ENCODE peak calls at places on chromosomes 12 and 14, in seven cellular contexts. R is OCI-LY7, N is neural progenitor cell, C is PC-3, O is SK-N-SH, X is GM23248, D is MM.1S. P is an unnamed sample.

GRCh38 chr14:96762650-96763049 is 34.5 kb upstream of the VRK1 start:
- DNase-seq in R (peak), N (peak), C (peak), O (peak), X (peak), D (peak), P (peak)

GRCh38 chr12:51884676-51885229 is 3.1 kb upstream of the ANKRD33 start:
- DNase-seq in R (no peak), N (no peak), C (peak), O (no peak), X (peak), D (no peak), P (no peak)

GRCh38 chr14:64841772-64842490 is 37.8 kb downstream of the SPTB start:
- DNase-seq in R (no peak), N (peak), C (no peak), O (no peak), X (peak), D (no peak), P (no peak)

GRCh38 chr14:98906123-98906995 is 365.6 kb downstream of the BCL11B start:
- DNase-seq in R (no peak), N (peak), C (peak), O (no peak), X (no peak), D (no peak), P (no peak)

GRCh38 chr12:31482816-31483215 is 108.1 kb downstream of the DENND5B start:
- DNase-seq in R (no peak), N (no peak), C (no peak), O (no peak), X (peak), D (no peak), P (no peak)

GRCh38 chr12:51721281-51721940 is 127.1 kb downstream of the FIGNL2 start:
- DNase-seq in R (no peak), N (peak), C (no peak), O (peak), X (no peak), D (no peak), P (peak)

GRCh38 chr14:104486222-104486743 is 93.3 kb upstream of the C14orf180 start:
- DNase-seq in R (no peak), N (no peak), C (no peak), O (no peak), X (no peak), D (no peak), P (no peak)

GRCh38 chr14:51963164-51963733 is 26.1 kb upstream of the RTRAF start:
- DNase-seq in R (no peak), N (no peak), C (no peak), O (no peak), X (no peak), D (no peak), P (no peak)

GRCh38 chr14:34715108-34715863 is 893 bp upstream of the CFL2 start:
- DNase-seq in R (no peak), N (no peak), C (no peak), O (no peak), X (peak), D (no peak), P (no peak)

GRCh38 chr14:91947196-91948184 is at the start of gene FBLN5:
- DNase-seq in R (no peak), N (peak), C (no peak), O (peak), X (peak), D (no peak), P (peak)

GRCh38 chr12:27463826-27464554 is 17.5 kb downstream of the SMCO2 start:
- DNase-seq in R (no peak), N (no peak), C (no peak), O (no peak), X (peak), D (no peak), P (peak)

GRCh38 chr12:105355752-105356151 is 25.3 kb downstream of the C12orf75 start:
- DNase-seq in R (no peak), N (no peak), C (peak), O (no peak), X (peak), D (no peak), P (no peak)

GRCh38 chr14:34851395-34851794 is 23.8 kb downstream of the BAZ1A start:
- DNase-seq in R (no peak), N (no peak), C (peak), O (no peak), X (peak), D (no peak), P (no peak)

GRCh38 chr12:52871291-52871961 is 22.6 kb upstream of the KRT78 start:
- DNase-seq in R (no peak), N (no peak), C (peak), O (no peak), X (peak), D (no peak), P (no peak)

GRCh38 chr14:102316048-102316745 is 3.3 kb upstream of the ZNF839 start:
- DNase-seq in R (peak), N (peak), C (peak), O (no peak), X (peak), D (peak), P (no peak)

GRCh38 chr12:101877816-101878811 is 734 bp downstream of the DRAM1 start:
- DNase-seq in R (no peak), N (no peak), C (peak), O (peak), X (peak), D (peak), P (peak)

GRCh38 chr12:56574210-56574609 is 52.6 kb downstream of the RBMS2 start:
- DNase-seq in R (no peak), N (no peak), C (peak), O (no peak), X (peak), D (no peak), P (no peak)

GRCh38 chr12:45415393-45415817 is 199.5 kb downstream of the ANO6 start:
- DNase-seq in R (no peak), N (no peak), C (peak), O (no peak), X (peak), D (no peak), P (no peak)

GRCh38 chr14:24339284-24340151 is at the start of gene RIPK3:
- DNase-seq in R (peak), N (peak), C (no peak), O (no peak), X (peak), D (peak), P (peak)

GRCh38 chr14:78162202-78162601 is 8.0 kb upstream of the NRXN3 start:
- DNase-seq in R (no peak), N (no peak), C (no peak), O (no peak), X (peak), D (no peak), P (no peak)

GRCh38 chr12:62660763-62661162 is 194.1 kb downstream of the MON2 start:
- DNase-seq in R (no peak), N (no peak), C (peak), O (no peak), X (peak), D (no peak), P (no peak)

GRCh38 chr12:93657076-93657475 is 20.1 kb upstream of the CRADD start:
- DNase-seq in R (no peak), N (no peak), C (no peak), O (no peak), X (no peak), D (no peak), P (no peak)

GRCh38 chr14:71591929-71592328 is 340.3 kb upstream of the RGS6 start:
- DNase-seq in R (peak), N (no peak), C (peak), O (no peak), X (peak), D (peak), P (no peak)

GRCh38 chr12:24903305-24904088 is 45.4 kb downstream of the BCAT1 start:
- DNase-seq in R (no peak), N (peak), C (no peak), O (no peak), X (peak), D (no peak), P (no peak)

GRCh38 chr12:24905431-24905830 is 43.5 kb downstream of the BCAT1 start:
- DNase-seq in R (no peak), N (no peak), C (no peak), O (no peak), X (peak), D (no peak), P (no peak)

GRCh38 chr12:24901975-24902461 is 46.9 kb downstream of the BCAT1 start:
- DNase-seq in R (no peak), N (peak), C (no peak), O (no peak), X (no peak), D (no peak), P (peak)

GRCh38 chr12:24904871-24905270 is 44.0 kb downstream of the BCAT1 start:
- DNase-seq in R (no peak), N (peak), C (no peak), O (no peak), X (no peak), D (no peak), P (peak)

GRCh38 chr12:24902521-24903304 is 46.2 kb downstream of the BCAT1 start:
- DNase-seq in R (no peak), N (peak), C (no peak), O (no peak), X (peak), D (no peak), P (peak)
- TF ChIP-seq EZH2phosphoT487 in R (no peak), N (no peak), C (no peak), O (no peak), X (no peak), D (no peak), P (no peak)

GRCh38 chr12:75976913-75977312 is 54.7 kb downstream of the PHLDA1 start:
- DNase-seq in R (no peak), N (no peak), C (no peak), O (no peak), X (no peak), D (no peak), P (no peak)
- TF ChIP-seq EZH2phosphoT487 in R (no peak), N (no peak), C (no peak), O (no peak), X (no peak), D (no peak), P (no peak)

GRCh38 chr12:117134721-117135120 is 35.5 kb upstream of the TESC start:
- DNase-seq in R (no peak), N (no peak), C (no peak), O (no peak), X (no peak), D (peak), P (no peak)

GRCh38 chr12:117139025-117139717 is 40.0 kb upstream of the TESC start:
- DNase-seq in R (no peak), N (no peak), C (no peak), O (no peak), X (no peak), D (no peak), P (no peak)

GRCh38 chr12:117129391-117129790 is 30.2 kb upstream of the TESC start:
- DNase-seq in R (no peak), N (no peak), C (peak), O (no peak), X (no peak), D (no peak), P (no peak)

GRCh38 chr12:117130806-117131205 is 31.6 kb upstream of the TESC start:
- DNase-seq in R (no peak), N (no peak), C (no peak), O (no peak), X (no peak), D (no peak), P (no peak)

DNA sequence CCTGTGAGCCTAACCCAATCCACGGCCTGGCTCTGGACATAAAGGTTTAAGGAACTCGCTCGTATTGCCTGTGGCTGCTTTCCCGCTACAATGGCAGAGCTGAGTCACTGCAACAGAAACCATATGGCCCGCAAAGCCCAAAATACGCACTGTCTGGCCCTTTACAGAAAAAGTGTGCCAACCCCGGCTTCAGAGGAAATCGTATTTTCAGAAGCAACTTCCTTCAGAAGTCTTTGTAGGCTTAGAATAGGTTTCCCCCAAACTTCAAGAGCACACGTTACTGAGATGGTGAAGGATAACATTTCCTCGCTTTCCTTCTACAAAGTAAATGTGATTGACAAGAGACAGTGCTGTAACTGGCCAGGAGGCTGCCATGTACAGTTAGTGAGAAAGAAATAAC is 34.8 kb upstream of the TESC start:
- DNase-seq in R (no peak), N (no peak), C (no peak), O (no peak), X (peak), D (peak), P (no peak)
- TF ChIP-seq EZH2phosphoT487 in R (no peak), N (no peak), C (no peak), O (no peak), X (no peak), D (no peak), P (no peak)

GRCh38 chr12:120224304-120225199 is 23.6 kb upstream of the RPLP0 start:
- DNase-seq in R (no peak), N (no peak), C (no peak), O (peak), X (peak), D (peak), P (no peak)
- TF ChIP-seq EZH2phosphoT487 in R (no peak), N (no peak), C (no peak), O (no peak), X (no peak), D (no peak), P (no peak)

DNA sequence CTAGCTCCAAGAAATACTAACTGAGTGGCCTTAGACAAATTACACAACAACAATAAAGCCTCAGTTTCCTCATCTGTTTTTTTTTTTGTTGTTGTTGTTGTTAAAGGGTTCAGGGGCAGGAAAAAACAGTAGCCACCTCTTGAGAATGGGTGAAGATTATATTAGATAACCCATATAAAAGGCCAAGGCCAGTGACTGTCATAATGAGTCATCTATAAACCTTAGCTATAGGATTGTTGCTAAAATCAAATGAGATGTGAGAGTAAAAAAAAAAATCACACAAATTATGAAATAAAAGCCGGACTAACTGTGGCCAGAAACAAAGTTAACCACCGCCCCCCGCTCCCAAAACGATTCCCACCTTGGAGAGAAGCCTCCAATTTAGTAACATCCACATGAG is 1.3 kb downstream of the NAA25 start:
- DNase-seq in R (no peak), N (no peak), C (peak), O (no peak), X (peak), D (no peak), P (no peak)
- TF ChIP-seq EZH2phosphoT487 in R (no peak), N (no peak), C (no peak), O (no peak), X (no peak), D (no peak), P (no peak)

GRCh38 chr14:88825078-88825458 is 617 bp downstream of the TTC8 start:
- DNase-seq in R (no peak), N (no peak), C (no peak), O (no peak), X (peak), D (no peak), P (no peak)
- TF ChIP-seq EZH2phosphoT487 in R (no peak), N (no peak), C (no peak), O (no peak), X (no peak), D (no peak), P (no peak)

GRCh38 chr14:23017091-23017490 is 7.1 kb upstream of the C14orf93 start:
- DNase-seq in R (no peak), N (no peak), C (no peak), O (no peak), X (no peak), D (no peak), P (no peak)
- TF ChIP-seq EZH2phosphoT487 in R (no peak), N (no peak), C (no peak), O (no peak), X (no peak), D (no peak), P (no peak)

DNA sequence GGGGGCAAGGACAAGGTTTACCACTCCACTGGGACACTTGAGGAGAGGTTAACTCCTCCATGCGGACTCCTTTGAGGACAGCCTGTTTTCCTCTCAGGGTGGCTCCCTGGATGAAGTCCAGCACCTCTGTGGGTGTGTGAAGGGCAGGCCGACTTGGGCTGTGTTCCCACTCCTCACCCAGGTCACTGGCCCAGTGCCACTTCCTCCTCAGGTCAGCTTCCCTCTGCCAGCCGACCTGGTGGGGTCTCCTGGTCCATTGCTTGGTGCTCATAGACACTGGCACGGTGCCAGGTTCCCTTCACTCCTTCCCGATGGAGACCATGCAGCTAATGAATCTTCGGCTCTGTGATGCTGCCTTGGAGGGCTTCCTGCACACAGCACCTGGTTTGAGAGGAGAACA is 146.4 kb upstream of the RTL1 start:
- DNase-seq in R (no peak), N (no peak), C (no peak), O (no peak), X (no peak), D (no peak), P (no peak)
- TF ChIP-seq EZH2phosphoT487 in R (no peak), N (no peak), C (no peak), O (no peak), X (no peak), D (no peak), P (no peak)

GRCh38 chr12:75704664-75705063 is 193.3 kb upstream of the KRR1 start:
- DNase-seq in R (no peak), N (no peak), C (no peak), O (no peak), X (no peak), D (no peak), P (no peak)

GRCh38 chr12:75705749-75706719 is 194.6 kb upstream of the KRR1 start:
- DNase-seq in R (no peak), N (no peak), C (peak), O (peak), X (peak), D (no peak), P (no peak)

GRCh38 chr12:75703131-75703530 is 191.7 kb upstream of the KRR1 start:
- DNase-seq in R (no peak), N (no peak), C (no peak), O (no peak), X (no peak), D (no peak), P (no peak)

GRCh38 chr12:75702477-75703093 is 191.2 kb upstream of the KRR1 start:
- DNase-seq in R (no peak), N (no peak), C (no peak), O (no peak), X (no peak), D (no peak), P (no peak)

GRCh38 chr12:75704208-75704607 is 192.8 kb upstream of the KRR1 start:
- DNase-seq in R (no peak), N (no peak), C (no peak), O (no peak), X (no peak), D (no peak), P (no peak)
- TF ChIP-seq EZH2phosphoT487 in R (no peak), N (no peak), C (no peak), O (no peak), X (no peak), D (no peak), P (no peak)